ENCODE peak calls at places on chromosomes 12 and 14, in six cellular contexts. I is PC-3, H is AG04449, Q is cardiac muscle cell, V is fibroblast of lung, R is spleen. B is an unnamed sample.

GRCh38 chr14:47675239-47675488 is 241 bp downstream of the MDGA2 start:
- DNase-seq in I (no peak), H (no peak), Q (no peak), V (no peak), R (no peak), B (no peak)

GRCh38 chr12:12466157-12466556 is 96.5 kb downstream of the DUSP16 start:
- DNase-seq in I (no peak), H (no peak), Q (no peak), V (no peak), R (no peak), B (no peak)

GRCh38 chr12:92218394-92219077 is 72.9 kb upstream of the BTG1 start:
- DNase-seq in I (no peak), H (no peak), Q (no peak), V (no peak), R (no peak), B (no peak)

GRCh38 chr12:7131502-7131866 is 1.3 kb downstream of the CLSTN3 start:
- DNase-seq in I (no peak), H (no peak), Q (no peak), V (no peak), R (no peak), B (no peak)

GRCh38 chr14:96247031-96247430 is 9.0 kb upstream of the BDKRB1 start:
- DNase-seq in I (no peak), H (no peak), Q (no peak), V (no peak), R (no peak), B (no peak)

GRCh38 chr12:83389237-83389996 is 702.7 kb downstream of the TMTC2 start:
- DNase-seq in I (peak), H (no peak), Q (no peak), V (no peak), R (no peak), B (no peak)

GRCh38 chr12:81450920-81451739 is 308.0 kb downstream of the PPFIA2 start:
- DNase-seq in I (peak), H (peak), Q (peak), V (peak), R (no peak), B (peak)

GRCh38 chr14:55373784-55374725 is 37.6 kb downstream of the ATG14 start:
- DNase-seq in I (peak), H (no peak), Q (peak), V (no peak), R (no peak), B (no peak)

GRCh38 chr14:95953111-95953724 is 76.6 kb downstream of the TUNAR start:
- DNase-seq in I (no peak), H (no peak), Q (no peak), V (no peak), R (no peak), B (no peak)

GRCh38 chr14:102592969-102593840 is 756 bp downstream of the RCOR1 start:
- DNase-seq in I (peak), H (no peak), Q (peak), V (no peak), R (peak), B (no peak)

DNA sequence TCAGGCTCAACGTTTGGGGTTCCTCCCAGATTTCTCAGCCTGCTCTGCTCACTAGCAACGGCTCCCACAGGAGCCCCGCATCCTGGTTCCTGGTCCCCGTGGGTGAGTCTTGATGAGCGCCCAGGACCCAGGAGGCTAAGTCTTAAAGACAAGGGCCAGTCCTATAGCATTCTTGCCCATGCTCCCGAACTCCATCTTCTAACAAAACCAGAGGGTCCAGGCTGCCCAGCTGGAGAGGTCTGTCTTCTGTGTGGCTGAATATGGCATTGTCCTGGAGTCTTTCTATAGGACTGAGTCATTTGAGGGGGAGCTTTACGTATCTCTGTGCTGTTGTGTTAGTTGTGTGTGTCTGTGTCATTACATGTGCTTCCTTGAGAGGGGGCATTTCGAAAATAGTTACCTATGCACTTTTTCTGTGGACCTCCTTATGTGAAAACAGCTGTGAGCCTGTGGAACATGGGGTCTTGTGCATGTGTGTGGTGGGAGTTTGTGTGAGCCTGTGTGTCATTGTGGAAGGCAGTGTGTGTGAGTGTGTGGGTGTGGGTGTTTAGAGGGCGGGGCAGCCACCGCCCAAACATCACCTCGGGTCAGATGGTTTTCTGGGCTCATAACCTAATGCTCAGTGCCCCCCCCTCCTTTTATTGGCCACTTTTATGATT is 9.1 kb upstream of the TBX5 start:
- DNase-seq in I (no peak), H (no peak), Q (no peak), V (peak), R (no peak), B (no peak)
- H3K4me3 ChIP-seq in I (no peak), H (no peak), Q (no peak), V (peak), R (no peak), B (no peak)

DNA sequence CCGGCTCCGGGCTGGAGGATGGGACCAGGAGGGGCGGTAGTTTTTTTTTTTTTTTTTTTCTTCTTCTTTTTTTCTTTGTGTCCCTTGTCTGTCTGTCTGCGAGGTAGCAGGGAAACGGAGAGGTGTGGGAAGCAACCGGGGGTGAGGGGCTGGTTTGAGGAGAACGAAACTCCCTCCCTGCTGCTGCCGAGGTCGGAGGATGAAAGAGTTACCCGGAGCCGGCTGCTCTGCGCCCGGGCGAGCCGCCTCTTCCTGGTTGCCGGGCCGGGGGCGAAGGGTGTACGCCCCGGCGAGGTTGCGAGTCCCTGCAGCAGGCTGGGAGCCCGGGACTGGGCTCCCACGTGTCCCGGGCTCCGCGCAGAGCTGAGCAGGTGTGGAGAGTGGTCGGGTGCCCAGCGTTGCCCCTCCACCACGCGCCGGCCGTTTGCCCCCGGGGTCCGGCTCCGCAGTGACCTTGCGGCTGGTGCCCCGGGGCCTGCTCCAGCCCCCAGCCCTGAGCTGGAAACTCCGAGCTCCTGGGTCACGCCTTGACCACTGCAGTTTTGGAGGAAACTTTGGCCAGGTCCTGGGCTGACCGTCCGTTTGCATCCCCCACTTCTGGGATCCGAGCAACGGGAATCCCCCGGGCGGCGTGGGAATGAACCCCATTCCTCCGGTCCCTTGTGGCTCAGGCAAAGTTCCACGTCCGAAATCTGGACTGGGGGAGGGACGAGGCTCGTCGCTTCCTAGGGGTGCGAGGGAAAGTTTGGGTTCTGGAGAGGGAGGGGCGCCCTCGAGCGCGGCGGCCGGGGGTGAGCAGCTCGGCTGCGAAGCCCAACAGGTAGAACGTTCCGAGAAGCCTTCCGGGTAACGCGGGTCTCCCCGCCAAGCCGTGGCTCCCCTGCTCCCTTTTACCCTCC is 1.2 kb downstream of the CHST11 start:
- DNase-seq in I (peak), H (no peak), Q (no peak), V (no peak), R (peak), B (peak)
- TF ChIP-seq CTCF in I (no peak), H (no peak), Q (peak), V (no peak), R (no peak), B (no peak)

DNA sequence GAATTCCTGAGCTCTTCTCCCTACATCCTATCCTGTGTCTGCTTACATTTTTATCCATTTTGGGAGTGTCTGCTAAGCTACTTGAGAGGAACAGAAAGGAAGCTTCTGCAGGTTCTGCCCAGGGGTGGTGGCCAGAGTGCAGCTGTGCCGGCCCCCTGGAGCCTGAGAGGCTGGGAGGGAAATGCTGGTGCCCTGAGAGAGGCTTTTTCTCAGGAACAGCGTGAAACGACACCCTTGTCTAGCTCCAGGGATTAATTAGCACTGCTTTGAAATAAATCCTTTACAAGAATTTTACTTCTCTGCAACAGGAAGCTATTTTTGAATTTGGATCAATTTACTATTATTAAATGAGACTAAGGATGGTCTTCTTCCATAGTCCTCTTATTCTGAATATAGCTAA is 165.3 kb downstream of the SLC15A5 start:
- DNase-seq in I (no peak), H (no peak), Q (no peak), V (no peak), R (no peak), B (no peak)
- H3K4me3 ChIP-seq in I (no peak), H (no peak), Q (no peak), V (no peak), R (no peak), B (no peak)

DNA sequence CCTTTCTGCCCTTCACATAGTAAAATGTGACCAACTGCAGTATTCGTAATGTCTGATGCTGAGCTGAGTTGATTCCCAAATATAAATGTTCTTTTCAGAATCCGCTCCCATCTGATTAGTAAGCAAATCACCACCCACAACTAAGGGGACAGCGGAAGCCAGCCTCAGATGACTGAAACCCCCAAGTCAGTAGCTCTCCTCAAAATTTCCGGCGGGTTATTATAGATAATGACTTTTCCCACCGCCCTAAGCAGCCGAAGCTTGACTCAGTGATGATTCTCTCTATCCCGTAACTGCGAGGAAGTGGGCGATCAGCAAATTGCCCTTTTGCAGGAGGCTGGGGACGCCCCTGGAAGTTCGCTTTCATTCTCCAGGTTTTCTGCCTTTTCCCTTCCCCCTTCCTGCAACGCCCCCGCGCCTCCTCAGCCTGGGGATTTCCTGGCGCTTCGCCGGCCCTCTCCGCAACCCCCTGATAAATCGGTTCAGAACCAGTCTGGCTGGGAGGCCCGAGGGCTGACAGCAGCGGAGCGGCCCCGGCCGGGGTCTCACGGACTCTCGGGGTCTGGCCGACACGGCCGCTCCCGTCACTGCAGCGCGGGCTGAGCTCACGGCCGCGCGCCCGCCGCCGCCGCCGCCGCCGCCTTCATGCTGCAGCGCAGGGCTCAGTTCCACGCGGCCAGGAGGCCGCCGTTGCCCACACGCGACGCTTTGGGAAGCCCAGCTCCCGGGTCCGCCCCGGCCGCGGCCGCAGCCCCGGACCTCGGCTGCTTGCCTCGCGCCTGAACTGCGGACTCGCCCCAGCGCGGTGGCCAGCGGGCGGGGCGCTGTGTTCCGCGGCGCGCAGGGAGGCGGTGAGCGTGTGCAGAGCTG is at the start of gene LRFN5:
- DNase-seq in I (peak), H (no peak), Q (peak), V (peak), R (peak), B (peak)
- TF ChIP-seq CTCF in I (no peak), H (no peak), Q (no peak), V (no peak), R (no peak), B (no peak)

DNA sequence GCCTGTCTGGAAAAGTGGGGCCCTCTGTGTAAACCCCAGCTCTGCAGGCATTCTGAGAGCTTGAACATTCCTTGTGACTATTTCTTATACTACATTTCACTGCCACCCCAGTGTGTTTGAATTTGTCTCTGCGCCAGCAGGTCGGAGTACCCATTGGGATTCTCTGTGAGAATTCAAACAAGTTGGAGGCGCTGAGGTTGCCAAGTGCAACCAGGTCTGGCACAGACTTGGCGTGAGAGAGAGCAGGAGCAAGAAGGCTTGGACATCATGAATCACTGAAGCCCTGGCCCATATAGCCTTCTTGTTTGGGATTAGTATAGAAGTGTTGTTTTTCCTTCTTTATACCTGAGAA is 33.0 kb upstream of the ATP2A2 start:
- DNase-seq in I (no peak), H (no peak), Q (no peak), V (no peak), R (no peak), B (no peak)
- H3K4me3 ChIP-seq in I (peak), H (no peak), Q (no peak), V (no peak), R (no peak), B (no peak)

GRCh38 chr14:90614696-90615260 is 201.5 kb downstream of the TTC7B start:
- DNase-seq in I (no peak), H (no peak), Q (no peak), V (no peak), R (no peak), B (no peak)

GRCh38 chr14:90613446-90613845 is 202.8 kb downstream of the TTC7B start:
- DNase-seq in I (no peak), H (no peak), Q (no peak), V (no peak), R (no peak), B (no peak)

GRCh38 chr14:90615444-90616095 is 200.7 kb downstream of the TTC7B start:
- DNase-seq in I (no peak), H (no peak), Q (no peak), V (no peak), R (no peak), B (no peak)

GRCh38 chr14:90612801-90613200 is 203.4 kb downstream of the TTC7B start:
- DNase-seq in I (no peak), H (no peak), Q (no peak), V (no peak), R (no peak), B (no peak)

DNA sequence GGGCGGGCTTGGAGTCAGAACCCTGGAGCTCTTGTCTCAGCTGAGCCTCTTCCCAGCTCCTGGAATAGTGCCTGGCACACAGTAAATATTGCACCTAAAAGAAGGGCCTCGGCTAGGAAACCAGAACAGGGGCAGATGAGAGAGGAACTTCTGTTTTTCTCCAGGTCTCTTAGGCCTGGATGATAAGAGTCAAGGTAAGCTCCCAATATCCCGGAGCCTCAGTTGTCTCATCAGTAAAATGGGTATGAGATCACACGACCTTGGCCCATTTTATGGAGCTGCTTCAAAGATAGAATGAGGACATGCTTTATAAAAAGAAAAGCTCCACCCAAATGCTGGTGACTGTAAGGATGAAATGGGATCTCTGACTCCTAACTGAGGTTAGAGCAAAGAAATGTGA is 202.2 kb downstream of the TTC7B start:
- DNase-seq in I (no peak), H (no peak), Q (no peak), V (no peak), R (no peak), B (no peak)
- TF ChIP-seq CTCF in I (no peak), H (no peak), Q (no peak), V (no peak), R (no peak), B (no peak)

DNA sequence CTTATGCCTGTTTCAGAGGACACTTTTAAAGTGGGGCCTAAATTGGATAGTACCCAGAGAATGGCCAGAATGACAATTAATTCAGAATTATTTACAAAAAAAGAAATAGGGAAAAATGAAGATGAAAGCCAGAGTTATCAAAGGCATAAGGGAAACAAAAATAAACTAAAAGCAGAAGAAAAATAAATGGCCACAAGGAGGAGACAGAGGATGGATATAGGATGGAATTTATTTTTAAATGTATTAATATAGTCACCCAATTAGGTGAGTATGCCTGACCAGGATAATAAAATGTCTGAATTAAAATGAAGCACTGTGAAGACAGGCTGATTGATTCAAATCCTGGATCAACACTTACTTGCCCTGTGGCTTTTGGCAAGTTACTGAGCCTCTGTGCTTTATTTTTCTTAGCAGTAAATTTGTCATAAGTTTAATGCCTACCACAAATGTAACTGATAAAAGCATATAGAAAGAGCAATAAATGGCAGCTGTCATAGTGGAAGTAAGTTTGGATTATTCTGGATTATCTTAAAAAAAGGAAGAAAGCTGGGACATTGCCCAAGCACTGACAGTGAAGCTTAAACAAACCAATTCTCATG is 3.4 kb downstream of the CLEC9A start:
- DNase-seq in I (peak), H (no peak), Q (peak), V (peak), R (no peak), B (peak)
- H3K4me3 ChIP-seq in I (no peak), H (no peak), Q (no peak), V (no peak), R (no peak), B (no peak)

DNA sequence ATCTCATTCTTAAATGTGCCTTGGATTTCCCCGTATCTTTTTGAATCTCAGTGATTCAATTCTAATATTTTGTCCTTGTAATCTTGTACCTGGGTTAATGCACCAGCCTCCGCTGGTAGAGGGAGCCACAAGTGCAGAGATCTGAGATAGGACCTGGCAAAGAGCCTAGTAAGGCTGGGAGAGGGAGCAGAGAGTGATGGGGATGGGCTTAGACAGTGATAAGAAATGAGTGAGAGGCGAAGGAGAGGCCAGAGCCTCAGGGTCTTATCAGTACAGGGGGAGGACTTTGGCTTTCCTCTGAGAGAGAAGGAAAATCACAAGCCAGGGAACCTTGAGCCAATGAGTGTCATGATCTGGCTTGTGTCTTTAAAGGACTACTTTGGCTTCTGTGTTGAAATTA is 30.5 kb upstream of the LMNTD1 start:
- DNase-seq in I (peak), H (no peak), Q (peak), V (peak), R (no peak), B (no peak)
- TF ChIP-seq CTCF in I (peak), H (no peak), Q (peak), V (no peak), R (no peak), B (no peak)

B was measured in AG10803.